ENCODE peak calls at places on chromosome 16, in seven cellular contexts. A is T-helper 2 cell; I is Caki2; V is mucosa of descending colon; M is NCI-H1417 treated with DMSO at 0.1 percent for 48 hours; O is stimulated activated CD4-positive, alpha-beta T cell treated with anti-CD3 and anti-CD28 coated beads, Interleukin-15, amount 100 ng/mL, for 24 hours; X is M059J. C is an unnamed sample.

GRCh38 chr16:21265104-21265825 is 12.8 kb downstream of the CRYM start:
- DNase-seq in O (no peak), I (peak), X (no peak), M (no peak), V (no peak), A (no peak), C (no peak)

GRCh38 chr16:6081320-6081976 is 983.9 kb upstream of the EEF2KMT start:
- DNase-seq in I (peak), V (peak), A (no peak), M (no peak), X (peak), O (peak), C (no peak)

GRCh38 chr16:27432600-27432957 is 30.6 kb downstream of the IL21R start:
- DNase-seq in M (no peak), A (no peak), I (peak), X (peak), O (no peak), V (no peak), C (no peak)

GRCh38 chr16:27434141-27435051 is 32.4 kb downstream of the IL21R start:
- DNase-seq in X (no peak), M (no peak), I (no peak), A (no peak), V (no peak), O (no peak), C (no peak)

GRCh38 chr16:89705006-89705405 is 3.5 kb upstream of the SPATA2L start:
- DNase-seq in V (no peak), I (no peak), O (no peak), X (no peak), A (no peak), M (no peak), C (no peak)

GRCh38 chr16:86934581-86935322 is 356.4 kb downstream of the FOXL1 start:
- DNase-seq in M (no peak), O (no peak), I (no peak), X (no peak), V (no peak), A (no peak), C (no peak)

GRCh38 chr16:80852261-80852872 is 48.0 kb upstream of the CDYL2 start:
- DNase-seq in M (no peak), X (peak), A (no peak), O (peak), V (no peak), I (no peak), C (no peak)

GRCh38 chr16:53207810-53208752 is 153.3 kb downstream of the CHD9 start:
- DNase-seq in X (peak), I (peak), M (peak), V (no peak), O (no peak), A (no peak), C (peak)

GRCh38 chr16:72956124-72957064 is 91.5 kb downstream of the ZFHX3 start:
- DNase-seq in M (no peak), V (no peak), A (no peak), I (no peak), X (no peak), O (no peak), C (no peak)

GRCh38 chr16:14301150-14302030 is 230.3 kb downstream of the MRTFB start:
- DNase-seq in X (peak), M (no peak), O (no peak), A (no peak), V (peak), I (peak), C (no peak)

GRCh38 chr16:84648595-84649510 is 542 bp downstream of the KLHL36 start:
- DNase-seq in I (no peak), X (peak), M (no peak), V (peak), A (peak), O (peak), C (no peak)

GRCh38 chr16:67881557-67882220 is 3.0 kb upstream of the NRN1L start:
- DNase-seq in A (no peak), X (no peak), M (no peak), I (no peak), V (no peak), O (no peak), C (no peak)

GRCh38 chr16:3459401-3460090 is 16.1 kb downstream of the NAA60 start:
- DNase-seq in X (peak), O (peak), A (no peak), I (no peak), V (no peak), M (no peak), C (no peak)

GRCh38 chr16:12881182-12881581 is 20.2 kb upstream of the SHISA9 start:
- DNase-seq in M (no peak), O (no peak), V (no peak), X (no peak), I (no peak), A (no peak), C (no peak)